ENCODE peak calls at places on chromosomes 13 and 19, in nine cellular contexts. N is ovary, I is SK-N-SH, O is sigmoid colon, Y is A549, T is esophagus muscularis mucosa, G is tibial nerve, V is suprapubic skin, Z is transverse colon. P is an unnamed sample.

GRCh38 chr13:77002590-77003190 is 10.8 kb downstream of the CLN5 start:
- DNase-seq in N (no peak), I (peak), O (no peak), Y (peak), T (no peak), G (no peak), V (no peak), Z (no peak), P (no peak)

GRCh38 chr13:99892189-99892588 is 79.4 kb downstream of the ZIC5 start:
- DNase-seq in N (no peak), I (no peak), O (no peak), Y (no peak), T (no peak), G (no peak), V (no peak), Z (no peak), P (no peak)

GRCh38 chr13:41608111-41608510 is 150.8 kb downstream of the RGCC start:
- DNase-seq in N (no peak), I (peak), O (no peak), Y (no peak), T (no peak), G (no peak), V (no peak), Z (no peak), P (no peak)

GRCh38 chr13:75258159-75258782 is 223.7 kb downstream of the TBC1D4 start:
- DNase-seq in N (no peak), I (peak), O (no peak), Y (peak), T (peak), G (no peak), V (no peak), Z (no peak), P (no peak)

GRCh38 chr19:10680545-10681135 is 20.6 kb upstream of the QTRT1 start:
- DNase-seq in N (no peak), I (no peak), O (no peak), Y (no peak), T (no peak), G (no peak), V (no peak), Z (no peak), P (no peak)

GRCh38 chr13:50990540-50991506 is 81.2 kb downstream of the RNASEH2B start:
- DNase-seq in N (peak), I (peak), O (peak), Y (no peak), T (no peak), G (peak), V (no peak), Z (peak), P (no peak)

GRCh38 chr13:74250738-74251190 is 116.6 kb upstream of the KLF12 start:
- DNase-seq in N (no peak), I (peak), O (no peak), Y (no peak), T (no peak), G (no peak), V (no peak), Z (no peak), P (no peak)

GRCh38 chr19:10379880-10380310 is 477 bp downstream of the TYK2 start:
- DNase-seq in N (no peak), I (no peak), O (no peak), Y (no peak), T (no peak), G (no peak), V (no peak), Z (no peak), P (no peak)

GRCh38 chr13:98476538-98476966 is 100.4 kb downstream of the STK24 start:
- DNase-seq in N (no peak), I (no peak), O (peak), Y (no peak), T (no peak), G (no peak), V (no peak), Z (peak), P (peak)

GRCh38 chr13:112776971-112777370 is 87.1 kb downstream of the ATP11A start:
- DNase-seq in N (peak), I (peak), O (no peak), Y (no peak), T (no peak), G (no peak), V (peak), Z (no peak), P (no peak)

GRCh38 chr19:7418575-7418974 is 69.8 kb downstream of the ARHGEF18 start:
- DNase-seq in N (no peak), I (no peak), O (no peak), Y (no peak), T (no peak), G (no peak), V (no peak), Z (no peak), P (no peak)
- TF ChIP-seq CTCF in N (no peak), I (no peak), O (no peak), Y (no peak), T (no peak), G (no peak), V (no peak), Z (no peak), P (no peak)

DNA sequence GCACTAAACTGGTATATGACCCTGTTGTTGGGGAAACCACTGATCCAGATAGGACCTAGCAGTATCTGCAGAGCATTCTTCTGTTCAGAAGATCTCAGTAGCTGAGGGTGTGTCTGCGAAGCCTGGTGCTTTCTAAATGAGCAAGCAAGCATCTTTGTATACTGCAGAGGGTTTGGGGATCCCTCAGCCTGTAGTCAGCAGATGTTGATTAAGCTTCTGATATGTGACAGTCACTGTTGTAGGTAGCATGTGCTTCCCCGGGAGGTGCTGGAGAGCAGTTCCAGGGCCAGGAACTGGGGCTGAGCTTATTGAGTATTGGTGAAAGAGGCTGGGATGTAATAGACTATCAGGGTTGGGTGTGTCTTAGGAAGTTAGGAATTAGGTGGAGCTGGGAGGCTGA is 1.5 kb downstream of the SCAF1 start:
- DNase-seq in N (no peak), I (no peak), O (no peak), Y (no peak), T (no peak), G (no peak), V (no peak), Z (no peak), P (no peak)
- TF ChIP-seq EP300 in N (no peak), I (no peak), O (no peak), Y (no peak), T (no peak), G (no peak), V (no peak), Z (no peak), P (no peak)

DNA sequence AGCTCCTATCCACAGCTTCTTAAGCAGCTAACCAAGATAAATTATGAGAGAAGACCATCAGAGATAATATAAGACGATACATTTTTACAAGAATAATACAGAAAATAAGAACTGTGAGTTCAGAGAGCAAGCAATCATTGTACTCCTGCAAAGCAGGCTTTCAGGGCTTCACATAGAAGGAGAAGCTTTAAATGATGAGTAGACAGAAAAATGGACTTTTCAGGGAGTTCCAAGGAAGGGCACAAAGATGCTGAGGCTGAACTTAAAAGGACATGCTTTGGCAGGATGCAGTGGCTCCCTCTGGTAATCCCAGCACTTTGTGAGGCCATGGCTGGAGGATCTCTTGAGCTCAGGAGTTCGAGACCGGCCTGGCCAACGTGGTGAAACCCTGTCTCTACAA is 159.5 kb downstream of the POU4F1 start:
- DNase-seq in N (no peak), I (no peak), O (no peak), Y (no peak), T (no peak), G (no peak), V (no peak), Z (no peak), P (no peak)
- TF ChIP-seq CTCF in N (no peak), I (no peak), O (no peak), Y (no peak), T (no peak), G (no peak), V (no peak), Z (no peak), P (no peak)

DNA sequence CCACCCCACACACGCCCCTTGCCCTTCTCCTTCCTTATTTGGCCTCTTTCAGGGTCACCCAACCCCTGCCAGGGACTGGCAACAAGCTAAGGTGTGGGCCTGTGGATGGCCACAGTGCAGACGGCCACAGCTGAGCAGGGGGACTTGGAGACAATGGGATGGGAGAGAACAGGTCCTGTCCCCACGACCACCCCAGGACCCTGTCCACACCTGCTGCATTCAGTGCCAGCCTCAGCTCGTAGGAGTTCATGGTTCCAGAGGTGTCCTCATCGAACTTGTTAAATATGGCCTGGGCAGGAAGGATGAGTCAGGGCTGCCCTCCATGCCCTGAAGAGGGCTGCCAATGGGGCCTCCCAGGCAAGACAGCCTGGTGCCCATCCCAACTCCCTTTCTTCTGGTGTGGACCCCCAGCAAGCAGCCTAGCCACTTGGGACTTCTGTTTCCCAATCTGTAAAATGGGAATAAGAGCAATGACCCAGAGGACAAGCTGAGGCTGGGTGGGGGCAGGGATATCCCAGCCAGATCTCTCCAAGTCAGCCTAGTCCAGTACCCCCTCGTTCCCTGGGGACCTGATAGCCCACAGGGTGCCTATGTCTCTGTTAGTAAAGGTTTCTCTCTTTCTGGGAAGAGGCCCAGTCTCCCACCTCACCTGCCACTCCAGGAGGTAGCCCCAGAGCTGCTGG is 10.6 kb downstream of the CAPN12 start:
- DNase-seq in N (peak), I (no peak), O (peak), Y (peak), T (no peak), G (no peak), V (no peak), Z (no peak), P (no peak)
- TF ChIP-seq EP300 in N (no peak), I (no peak), O (no peak), Y (no peak), T (no peak), G (no peak), V (no peak), Z (no peak), P (no peak)

DNA sequence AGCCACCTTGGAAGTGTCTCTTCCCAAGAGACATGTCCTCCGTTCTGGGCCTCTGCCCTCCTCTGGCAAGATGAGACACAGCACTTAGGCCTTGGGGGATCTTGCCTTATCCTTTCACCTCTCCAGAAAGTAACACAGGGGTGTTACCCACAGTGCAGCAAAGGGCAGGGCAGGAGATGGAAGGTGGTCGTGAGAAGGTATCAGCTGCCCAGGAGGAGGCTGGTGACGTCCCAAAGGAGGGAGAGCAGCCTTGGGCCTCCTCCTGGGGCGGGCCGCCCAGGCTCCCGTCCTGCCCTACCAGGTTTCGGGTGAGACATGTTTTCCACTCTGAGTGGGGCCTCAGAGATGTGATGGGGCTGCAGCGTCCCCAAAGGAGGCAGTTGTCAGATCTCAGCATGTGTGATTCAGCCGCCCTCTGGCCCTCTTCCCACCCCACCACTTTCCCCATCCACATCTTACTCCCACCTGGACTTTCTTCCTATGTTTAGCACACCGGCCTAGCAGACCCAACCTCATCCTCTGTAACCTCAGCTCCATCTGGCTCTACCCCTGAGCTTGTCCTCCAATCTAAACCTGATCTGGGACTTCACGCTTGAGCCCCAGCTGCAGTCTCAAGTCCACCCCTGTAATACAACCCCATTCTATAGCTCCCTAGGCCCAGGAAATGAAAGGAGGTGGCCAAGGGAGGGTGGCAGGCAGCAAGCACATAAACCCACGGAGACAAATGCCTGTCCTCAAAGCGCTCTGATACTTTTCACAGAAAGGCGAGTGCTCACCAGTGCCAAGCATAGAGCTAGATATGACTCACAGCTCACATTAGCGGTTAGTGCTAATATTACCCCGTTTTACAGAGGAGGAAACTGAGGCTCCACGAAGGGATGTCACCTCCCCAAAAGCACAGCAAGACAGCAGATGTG is 9.3 kb downstream of the POU2F2 start:
- DNase-seq in N (no peak), I (no peak), O (no peak), Y (no peak), T (no peak), G (no peak), V (no peak), Z (no peak), P (no peak)
- TF ChIP-seq CTCF in N (no peak), I (peak), O (no peak), Y (no peak), T (no peak), G (no peak), V (no peak), Z (no peak), P (no peak)

DNA sequence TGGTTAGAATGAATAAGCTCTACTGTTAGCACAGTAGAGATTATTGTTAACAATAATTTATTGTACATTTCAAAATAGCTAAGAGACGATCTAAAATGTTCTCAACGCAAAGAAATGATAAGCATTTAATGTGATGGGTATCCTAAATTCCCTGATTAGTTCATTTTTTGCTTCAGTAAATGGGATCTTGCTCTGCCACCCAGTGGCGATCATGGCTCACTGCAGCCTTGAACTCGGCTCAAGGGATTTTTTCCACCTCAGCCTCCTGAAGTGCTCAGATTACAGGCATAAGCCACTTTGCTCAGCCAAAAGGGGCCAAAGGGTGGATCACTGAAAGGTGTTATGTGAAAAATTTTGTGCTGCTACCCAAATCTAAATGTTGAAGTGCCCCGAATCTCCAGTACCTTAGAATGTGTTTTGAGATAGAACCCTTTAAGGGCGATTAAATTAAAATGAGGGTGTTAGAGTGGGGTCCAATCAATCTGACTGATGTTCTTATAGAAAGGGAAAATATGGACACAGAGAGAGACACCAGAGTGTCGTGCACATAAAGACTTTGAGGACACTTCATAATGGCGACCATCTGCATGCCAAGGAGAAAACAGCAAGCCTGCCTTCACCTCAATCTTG is 31.5 kb upstream of the ZNF766 start:
- DNase-seq in N (peak), I (peak), O (peak), Y (peak), T (no peak), G (peak), V (no peak), Z (peak), P (peak)
- TF ChIP-seq EP300 in N (no peak), I (no peak), O (no peak), Y (no peak), T (no peak), G (no peak), V (no peak), Z (no peak), P (no peak)

GRCh38 chr13:24050796-24051715 is 109.5 kb upstream of the SPATA13 start:
- DNase-seq in N (no peak), I (no peak), O (no peak), Y (no peak), T (no peak), G (no peak), V (no peak), Z (no peak), P (no peak)

GRCh38 chr13:24053505-24054251 is 106.8 kb upstream of the SPATA13 start:
- DNase-seq in N (peak), I (peak), O (no peak), Y (peak), T (no peak), G (no peak), V (no peak), Z (peak), P (peak)

GRCh38 chr13:24050292-24050711 is 110.2 kb upstream of the SPATA13 start:
- DNase-seq in N (no peak), I (no peak), O (peak), Y (no peak), T (no peak), G (no peak), V (no peak), Z (no peak), P (peak)

DNA sequence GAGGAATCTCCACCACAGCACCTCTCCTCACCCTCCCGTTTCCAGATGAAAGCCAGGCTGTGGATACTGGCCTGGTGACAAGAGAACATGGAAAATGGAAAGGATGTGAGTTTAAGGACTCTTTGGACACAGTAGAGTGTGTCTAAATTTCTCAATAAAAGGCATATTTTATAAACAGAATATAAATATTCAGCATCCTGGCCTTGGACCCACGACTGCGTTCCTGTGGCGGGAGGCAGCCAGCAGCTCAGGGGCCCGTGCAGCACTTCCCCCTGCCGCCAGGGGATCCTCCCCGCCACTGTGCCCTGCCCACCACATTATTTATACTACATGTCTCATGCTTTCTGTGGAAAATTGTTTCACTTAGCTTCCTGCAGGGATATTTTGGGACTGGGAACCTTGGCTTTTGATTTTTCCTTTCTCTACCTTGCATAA is 108.0 kb upstream of the SPATA13 start:
- DNase-seq in N (peak), I (peak), O (peak), Y (no peak), T (no peak), G (no peak), V (no peak), Z (peak), P (no peak)
- TF ChIP-seq CTCF in N (no peak), I (no peak), O (peak), Y (no peak), T (peak), G (peak), V (no peak), Z (no peak), P (no peak)

GRCh38 chr13:71786815-71787214 is 80.2 kb downstream of the DACH1 start:
- DNase-seq in N (no peak), I (no peak), O (no peak), Y (no peak), T (no peak), G (no peak), V (no peak), Z (no peak), P (no peak)
- TF ChIP-seq EP300 in N (no peak), I (no peak), O (no peak), Y (no peak), T (no peak), G (no peak), V (no peak), Z (no peak), P (no peak)